ENCODE peak calls at places on chromosome 22, in ten cellular contexts. L, W, M, A, U, T, S, O, P and D are unnamed samples.
A peak's percentile ranks its signal among the peaks of the same experiment; 100 is the strongest.

GRCh38 chr22:40044870-40045834 is 50.4 kb downstream of the FAM83F start:
- DNase-seq in L (peak; percentile 83), M (peak; percentile 15), O (peak; percentile 30), U (no peak), T (no peak), S (peak; percentile 66), P (peak; percentile 75), A (peak; percentile 83), W (peak; percentile 71), D (no peak)

GRCh38 chr22:19717691-19718254 is 3.5 kb downstream of the SEPTIN5 start:
- DNase-seq in W (peak; percentile 83), T (no peak), S (peak; percentile 55), A (peak; percentile 89), P (peak; percentile 87), L (peak; percentile 57), O (peak; percentile 68), M (peak; percentile 52), U (no peak), D (peak; percentile 10)

GRCh38 chr22:49201046-49201970 is 626.4 kb downstream of the BRD1 start:
- DNase-seq in M (no peak), P (peak; percentile 38), S (no peak), L (no peak), U (no peak), W (peak; percentile 13), T (no peak), O (no peak), A (peak; percentile 32), D (no peak)

GRCh38 chr22:45183974-45184373 is 20.2 kb downstream of the NUP50 start:
- DNase-seq in T (no peak), L (no peak), U (no peak), W (no peak), M (no peak), O (no peak), S (no peak), A (no peak), P (no peak), D (no peak)

GRCh38 chr22:36486619-36487384 is 5.4 kb upstream of the TXN2 start:
- DNase-seq in U (no peak), M (peak; percentile 68), P (no peak), W (no peak), O (peak; percentile 56), S (peak; percentile 69), T (no peak), L (peak; percentile 69), A (no peak), D (no peak)

GRCh38 chr22:47997052-47997568 is 1234.7 kb downstream of the TBC1D22A start:
- DNase-seq in U (no peak), W (no peak), S (peak; percentile 21), A (no peak), M (no peak), T (no peak), O (no peak), L (no peak), P (no peak), D (no peak)

GRCh38 chr22:20026204-20026908 is 5.4 kb downstream of the TANGO2 start:
- DNase-seq in O (no peak), P (peak; percentile 13), U (no peak), A (no peak), W (no peak), M (no peak), L (no peak), S (no peak), T (no peak), D (no peak)

GRCh38 chr22:45932066-45932465 is 44.9 kb downstream of the WNT7B start:
- DNase-seq in S (no peak), U (no peak), T (no peak), A (no peak), L (no peak), M (no peak), P (no peak), O (no peak), W (no peak), D (no peak)

GRCh38 chr22:23127055-23127756 is 14.6 kb downstream of the RSPH14 start:
- DNase-seq in L (no peak), A (no peak), W (no peak), O (no peak), M (no peak), S (no peak), U (no peak), P (no peak), T (no peak), D (no peak)

GRCh38 chr22:23127788-23128187 is 14.0 kb downstream of the RSPH14 start:
- DNase-seq in O (no peak), S (no peak), U (no peak), W (no peak), L (no peak), M (no peak), A (no peak), P (no peak), T (no peak), D (no peak)

GRCh38 chr22:23126165-23127054 is 15.4 kb downstream of the RSPH14 start:
- DNase-seq in W (no peak), U (no peak), P (no peak), L (no peak), O (no peak), M (no peak), A (no peak), S (no peak), T (no peak), D (no peak)

GRCh38 chr22:23129149-23129548 is 12.6 kb downstream of the RSPH14 start:
- DNase-seq in O (no peak), P (no peak), L (no peak), M (no peak), A (no peak), S (no peak), T (no peak), U (no peak), W (no peak), D (no peak)

DNA sequence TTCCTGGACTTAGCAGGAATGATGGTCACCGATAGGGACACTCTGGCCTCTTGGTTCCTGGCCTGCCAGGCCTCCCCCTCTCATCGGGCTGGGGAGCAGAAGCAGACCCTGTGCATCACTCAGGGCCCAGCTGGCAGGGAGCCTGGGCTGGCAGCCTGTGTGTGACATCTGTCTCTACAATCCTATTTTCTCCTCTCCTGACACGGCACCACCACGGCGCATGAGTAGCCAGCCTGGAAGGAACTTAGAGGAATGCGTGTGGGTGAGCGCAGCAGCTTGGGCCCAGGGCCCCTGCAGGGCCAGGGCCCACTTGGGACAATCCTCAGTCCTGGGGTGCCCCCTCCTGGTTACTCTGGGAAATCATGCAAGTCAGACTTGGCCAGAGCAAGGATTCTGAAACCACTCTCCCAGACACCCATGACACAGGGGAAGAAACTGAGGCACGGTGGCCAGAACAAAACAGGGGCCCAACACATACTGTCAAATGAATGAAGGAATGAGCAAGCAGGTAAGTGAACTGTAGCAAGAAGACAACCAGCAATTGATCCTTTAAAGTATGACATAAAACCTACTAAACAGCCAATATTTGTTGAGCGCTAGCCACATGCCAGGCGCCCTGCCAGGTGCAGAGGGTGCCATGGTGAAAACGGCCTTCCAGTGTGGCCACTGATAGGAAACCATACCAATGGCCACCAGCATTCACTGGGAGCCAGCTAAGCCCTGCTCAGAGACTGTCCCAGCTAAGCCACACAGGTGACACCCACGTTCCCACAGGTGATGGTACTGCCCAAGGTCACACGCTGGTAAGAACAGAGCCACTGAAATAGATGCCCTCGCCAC is 13.3 kb downstream of the RSPH14 start:
- DNase-seq in P (peak; percentile 81), L (peak; percentile 76), W (peak; percentile 73), U (peak; percentile 21), S (peak; percentile 69), M (peak; percentile 84), O (peak; percentile 73), T (no peak), A (no peak), D (peak; percentile 26)
- TF ChIP-seq CTCF in P (peak; percentile 66), L (peak; percentile 79), W (peak; percentile 91), U (peak; percentile 75), S (peak; percentile 88), M (peak; percentile 96), O (peak; percentile 82), T (peak; percentile 86), A (peak; percentile 73), D (peak; percentile 76)

GRCh38 chr22:24305260-24305692 is 34.6 kb downstream of the SPECC1L start:
- DNase-seq in L (no peak), O (peak; percentile 62), T (no peak), S (no peak), M (peak; percentile 4), U (no peak), P (no peak), W (no peak), A (no peak), D (no peak)

GRCh38 chr22:24303007-24303406 is 32.4 kb downstream of the SPECC1L start:
- DNase-seq in U (no peak), M (no peak), O (peak; percentile 56), W (no peak), T (no peak), L (no peak), S (no peak), P (no peak), A (no peak), D (no peak)

GRCh38 chr22:24302591-24302990 is 32.0 kb downstream of the SPECC1L start:
- DNase-seq in T (no peak), S (no peak), A (no peak), O (no peak), W (no peak), U (no peak), L (no peak), P (no peak), M (no peak), D (no peak)

DNA sequence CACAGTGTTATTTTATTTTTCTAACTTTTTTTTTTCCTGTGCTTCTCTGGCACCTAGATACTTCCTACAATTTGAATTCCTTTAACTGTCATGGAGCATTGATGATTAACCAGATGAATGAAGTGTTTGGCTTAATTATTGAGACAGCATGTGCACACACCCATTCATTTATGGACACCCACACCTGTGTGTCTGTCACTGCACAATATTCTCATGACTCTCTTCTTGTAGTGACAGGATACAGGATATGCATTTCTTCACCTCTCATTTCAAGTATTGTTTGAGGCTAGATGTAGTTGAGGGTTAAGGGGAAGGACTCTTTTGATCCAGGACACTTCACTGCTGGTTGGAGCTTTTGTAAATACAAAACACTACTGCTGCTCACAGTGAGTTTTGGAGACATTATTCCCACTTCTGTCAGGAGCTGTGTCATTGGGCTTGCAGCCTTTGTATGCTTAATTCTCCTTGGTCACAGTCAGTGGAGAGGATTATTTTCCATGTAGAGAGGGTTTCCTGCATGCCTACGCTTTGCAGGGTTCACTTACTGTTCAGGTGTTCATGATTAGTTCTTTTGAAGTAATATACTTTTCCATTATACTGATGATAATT is 33.5 kb downstream of the SPECC1L start:
- DNase-seq in T (no peak), M (no peak), P (no peak), O (no peak), U (no peak), L (no peak), A (no peak), W (no peak), S (no peak), D (no peak)
- H3K4me3 ChIP-seq in T (no peak overlapping the region), M (no peak overlapping the region), P (no peak overlapping the region), O (peak overlapping the region; percentile 27), U (no peak overlapping the region), L (no peak overlapping the region), A (no peak overlapping the region), W (no peak overlapping the region), S (no peak overlapping the region), D (no peak overlapping the region)

DNA sequence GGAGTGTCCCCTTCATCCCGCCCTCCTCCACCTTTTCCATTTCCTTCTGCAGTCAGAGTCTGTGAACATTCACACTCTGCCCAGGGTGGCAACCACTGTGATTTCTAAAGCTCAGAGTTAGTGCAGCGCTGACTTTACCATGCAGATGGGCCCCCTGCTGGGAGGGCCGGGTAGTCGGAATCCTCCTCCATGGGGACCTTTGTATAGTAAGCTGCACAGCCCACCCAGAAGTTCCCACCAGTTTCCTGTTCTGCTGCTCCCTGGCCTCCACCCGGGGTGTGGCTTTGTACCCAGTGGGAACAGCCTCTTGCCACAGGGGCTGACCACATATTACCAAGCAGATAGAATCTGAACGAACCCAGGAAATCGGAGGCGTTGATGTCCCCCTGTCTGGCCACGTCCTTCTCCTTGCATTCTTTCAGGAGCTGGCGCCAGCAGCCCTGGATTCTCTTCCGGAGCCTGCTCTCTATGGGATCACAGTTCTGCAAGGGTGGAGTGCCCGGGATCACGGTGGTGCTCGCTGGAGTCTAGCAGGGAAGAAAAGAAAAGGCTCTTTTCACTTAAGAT is 125.3 kb downstream of the MPPED1 start:
- DNase-seq in P (no peak), L (no peak), M (no peak), W (no peak), T (no peak), A (peak; percentile 32), U (no peak), S (no peak), O (peak; percentile 39), D (no peak)
- TF ChIP-seq CTCF in P (no peak), L (no peak), M (no peak), W (no peak), T (no peak), A (no peak), U (no peak), S (no peak), O (peak; percentile 60), D (no peak)

DNA sequence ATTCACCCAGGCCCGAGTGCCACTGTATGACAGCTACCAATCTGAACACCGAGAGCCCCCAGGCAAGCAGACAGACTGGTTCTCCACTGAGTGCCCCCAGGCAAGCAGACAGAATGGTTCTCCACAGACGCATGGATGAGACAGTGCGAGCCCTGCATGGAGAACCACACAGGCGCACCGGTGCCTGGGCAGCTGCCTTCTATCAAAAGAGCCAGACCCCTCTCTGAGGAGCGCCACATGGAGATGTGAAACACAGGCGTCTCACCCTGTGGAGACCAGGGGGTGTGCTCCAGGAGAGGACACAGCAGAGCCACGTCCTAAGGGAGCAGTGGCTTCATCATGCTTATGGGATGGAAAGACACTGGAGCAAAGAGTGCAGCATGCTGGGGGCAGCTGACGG is 94.5 kb upstream of the BID start:
- DNase-seq in M (no peak), L (no peak), W (no peak), S (no peak), T (no peak), U (no peak), P (no peak), A (no peak), O (no peak), D (no peak)
- H3K4me3 ChIP-seq in M (no peak overlapping the region), L (no peak overlapping the region), W (no peak overlapping the region), S (no peak overlapping the region), T (no peak overlapping the region), U (no peak overlapping the region), P (no peak overlapping the region), A (no peak overlapping the region), O (no peak overlapping the region), D (no peak overlapping the region)